ENCODE peak calls at places on chromosomes 2 and 18, in seven cellular contexts. W, I, F, G, R, U and C are unnamed samples.

GRCh38 chr2:229650886-229651285 is 63.5 kb downstream of the DNER start:
- DNase-seq in W (no peak), I (no peak), F (no peak), G (no peak), R (no peak), U (no peak), C (no peak)

GRCh38 chr2:215644233-215644929 is 208.5 kb upstream of the FN1 start:
- DNase-seq in W (no peak), I (peak), F (no peak), G (no peak), R (no peak), U (no peak), C (no peak)

GRCh38 chr2:188902906-188903305 is 71.3 kb upstream of the COL3A1 start:
- DNase-seq in W (peak), I (no peak), F (no peak), G (no peak), R (no peak), U (no peak), C (no peak)

GRCh38 chr18:69947361-69948106 is at the start of gene CD226:
- DNase-seq in W (no peak), I (no peak), F (no peak), G (no peak), R (no peak), U (no peak), C (no peak)

GRCh38 chr2:72988726-72989273 is 71.5 kb downstream of the EMX1 start:
- DNase-seq in W (no peak), I (no peak), F (no peak), G (no peak), R (no peak), U (no peak), C (no peak)

GRCh38 chr2:129587426-129588064 is 391.9 kb upstream of the RAB6C start:
- DNase-seq in W (no peak), I (no peak), F (no peak), G (no peak), R (no peak), U (no peak), C (no peak)

GRCh38 chr2:224802407-224802806 is 86.2 kb upstream of the CCDC195 start:
- DNase-seq in W (no peak), I (no peak), F (no peak), G (no peak), R (no peak), U (no peak), C (peak)

GRCh38 chr18:77023115-77023782 is 109.3 kb downstream of the MBP start:
- DNase-seq in W (no peak), I (no peak), F (no peak), G (peak), R (no peak), U (no peak), C (no peak)

GRCh38 chr2:196336715-196337617 is 165.6 kb upstream of the STK17B start:
- DNase-seq in W (peak), I (no peak), F (no peak), G (peak), R (peak), U (peak), C (no peak)

GRCh38 chr2:220569380-220569779 is 942.0 kb downstream of the SLC4A3 start:
- DNase-seq in W (no peak), I (no peak), F (no peak), G (no peak), R (no peak), U (no peak), C (no peak)

GRCh38 chr18:41126541-41127235 is 828.3 kb upstream of the PIK3C3 start:
- DNase-seq in W (no peak), I (no peak), F (no peak), G (no peak), R (no peak), U (no peak), C (peak)

GRCh38 chr2:165898381-165898780 is 55.2 kb downstream of the TTC21B start:
- DNase-seq in W (no peak), I (no peak), F (no peak), G (no peak), R (no peak), U (no peak), C (no peak)

DNA sequence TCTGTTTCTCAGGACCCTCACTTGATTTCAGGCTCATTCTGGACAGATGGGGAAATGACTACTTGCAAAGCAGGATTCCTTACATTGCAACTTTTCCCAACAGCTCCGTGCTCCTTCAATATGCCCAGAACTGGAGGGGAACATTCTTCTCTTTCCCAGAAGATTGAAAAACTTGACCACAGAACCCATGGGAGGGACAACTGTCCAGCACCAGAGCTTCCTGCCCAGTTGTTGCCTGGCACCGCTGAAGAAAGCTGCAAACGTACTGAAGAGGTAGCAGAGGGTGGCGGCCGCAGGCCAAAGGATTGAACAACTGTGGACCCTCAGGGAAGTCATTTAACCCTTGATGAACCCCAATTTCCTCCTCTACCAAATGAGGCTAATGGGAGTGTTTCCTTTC is 25.1 kb downstream of the BCL11A start:
- DNase-seq in W (no peak), I (no peak), F (no peak), G (no peak), R (peak), U (no peak), C (no peak)
- H3K4me3 ChIP-seq in W (no peak), I (no peak), F (no peak), G (no peak), R (no peak), U (no peak), C (no peak)

GRCh38 chr2:143717532-143718168 is 588.4 kb downstream of the ARHGAP15 start:
- DNase-seq in W (no peak), I (no peak), F (no peak), G (no peak), R (no peak), U (no peak), C (no peak)

GRCh38 chr2:143717053-143717452 is 587.8 kb downstream of the ARHGAP15 start:
- DNase-seq in W (no peak), I (no peak), F (no peak), G (no peak), R (no peak), U (no peak), C (no peak)

GRCh38 chr2:143725425-143725824 is 596.2 kb downstream of the ARHGAP15 start:
- DNase-seq in W (no peak), I (no peak), F (no peak), G (no peak), R (no peak), U (no peak), C (no peak)

GRCh38 chr2:143716527-143716926 is 587.3 kb downstream of the ARHGAP15 start:
- DNase-seq in W (no peak), I (no peak), F (no peak), G (peak), R (no peak), U (no peak), C (no peak)

GRCh38 chr2:143720093-143720664 is 591.0 kb downstream of the ARHGAP15 start:
- DNase-seq in W (peak), I (no peak), F (no peak), G (no peak), R (no peak), U (no peak), C (no peak)
- TF ChIP-seq CTCF in W (no peak), I (no peak), F (no peak), G (no peak), R (no peak), U (no peak), C (peak)

DNA sequence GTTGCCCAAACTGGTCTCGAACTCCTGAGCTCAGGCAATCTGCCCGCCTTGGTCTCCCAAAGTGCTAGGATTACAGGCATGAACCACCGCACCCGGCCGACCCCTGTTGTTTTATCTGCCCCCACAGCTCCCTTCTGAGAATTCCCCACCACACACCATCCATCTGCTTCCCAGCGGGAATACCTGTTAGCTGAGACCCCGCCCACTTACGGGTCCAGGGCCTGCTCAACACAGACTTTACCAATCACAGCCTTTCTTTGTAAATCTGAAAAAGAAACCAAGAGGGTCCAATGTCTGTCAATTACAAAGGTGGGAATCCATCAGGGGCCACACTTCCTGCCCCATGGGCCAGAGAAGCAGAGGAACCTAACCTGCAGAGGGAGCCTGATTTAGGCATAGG is 14.2 kb upstream of the CABLES1 start:
- DNase-seq in W (no peak), I (no peak), F (no peak), G (no peak), R (no peak), U (no peak), C (no peak)
- H3K4me3 ChIP-seq in W (no peak), I (no peak), F (no peak), G (no peak), R (no peak), U (no peak), C (no peak)

GRCh38 chr2:23356711-23357110 is 28.3 kb upstream of the KLHL29 start:
- DNase-seq in W (no peak), I (no peak), F (no peak), G (no peak), R (no peak), U (no peak), C (no peak)
- TF ChIP-seq CTCF in W (no peak), I (no peak), F (no peak), G (no peak), R (no peak), U (no peak), C (no peak)

GRCh38 chr18:60746491-60746890 is 373.9 kb upstream of the MC4R start:
- DNase-seq in W (no peak), I (no peak), F (no peak), G (no peak), R (no peak), U (no peak), C (no peak)
- H3K4me3 ChIP-seq in W (no peak), I (no peak), F (no peak), G (no peak), R (no peak), U (no peak), C (no peak)

DNA sequence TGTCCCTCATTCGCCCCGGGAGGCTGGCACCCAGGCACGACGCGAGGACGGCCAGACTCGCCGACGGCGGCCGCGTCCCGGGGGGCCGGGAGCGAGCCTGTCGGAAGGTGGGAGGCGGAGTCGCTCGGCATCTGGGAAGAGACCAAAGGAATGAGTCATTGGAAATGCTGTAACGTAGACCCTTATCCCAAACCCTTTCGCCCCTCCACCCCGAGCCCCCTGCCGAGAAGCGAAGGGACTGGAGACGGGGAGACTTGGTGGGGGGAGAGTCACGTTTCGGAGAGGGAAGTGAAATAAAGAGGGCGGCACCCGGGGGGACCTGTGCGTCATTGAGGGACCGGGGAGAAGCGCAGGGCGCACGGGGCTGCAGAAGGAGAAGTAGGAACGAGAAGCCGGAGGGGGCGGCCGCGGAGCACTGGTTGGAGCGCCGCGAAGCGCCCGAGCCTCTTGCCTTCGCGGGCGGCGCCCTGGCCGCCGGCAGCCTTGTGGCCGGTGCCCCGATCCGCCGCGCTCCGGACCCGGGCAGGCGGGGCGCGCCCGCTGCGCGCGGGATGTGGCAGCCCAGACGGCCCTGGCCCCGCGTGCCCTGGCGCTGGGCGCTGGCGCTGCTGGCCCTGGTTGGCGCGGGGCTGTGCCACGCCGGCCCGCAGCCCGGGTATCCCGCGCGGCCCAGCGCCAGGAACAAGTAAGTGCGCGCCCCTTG is at the start of gene EMILIN2:
- DNase-seq in W (no peak), I (peak), F (no peak), G (no peak), R (peak), U (peak), C (no peak)
- TF ChIP-seq CTCF in W (no peak), I (no peak), F (no peak), G (no peak), R (no peak), U (no peak), C (no peak)

DNA sequence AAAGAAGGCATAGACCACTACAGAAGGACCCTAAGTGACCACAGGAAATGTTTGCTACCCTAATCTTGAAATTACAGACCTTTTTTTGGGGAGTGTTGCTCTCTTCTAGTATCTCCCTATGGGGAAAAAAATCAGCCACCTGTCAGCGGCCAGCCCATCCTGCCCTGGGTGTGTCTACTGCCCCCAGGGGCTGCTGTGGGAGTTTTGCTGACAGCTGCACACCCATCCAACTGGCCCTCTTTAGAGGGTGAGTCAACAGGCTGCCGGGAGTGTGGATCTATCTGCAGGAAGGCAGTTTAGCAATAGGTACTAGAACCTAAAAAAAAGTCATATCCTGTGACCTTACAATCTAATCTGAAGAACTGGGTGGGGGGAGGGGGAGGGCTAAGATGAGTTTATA is 796 bp upstream of the DYSF start:
- DNase-seq in W (peak), I (peak), F (no peak), G (no peak), R (peak), U (peak), C (no peak)
- H3K4me3 ChIP-seq in W (no peak), I (peak), F (no peak), G (no peak), R (no peak), U (peak), C (no peak)